ENCODE peak calls at places on chromosomes 6 and 20, in nine cellular contexts. One of them, this sample, is unnamed.

GRCh38 chr6:158031445-158032353 is 50.0 kb downstream of the SYNJ2 start:
- DNase-seq in ovary: no peak
- DNase-seq in activated CD4-positive, alpha-beta T cell treated with anti-CD3 and anti-CD28 coated beads for 48 hours: peak; percentile 31
- DNase-seq in stimulated activated CD8-positive, alpha-beta memory T cell treated with anti-CD3 and anti-CD28 coated beads, Interleukin-15, amount 100 ng/mL, for 4 hours: no peak
- DNase-seq in T-helper 2 cell treated with Interferon-gamma antibody and Interleukin-4, amounts not matched to agents 5 μg/mL and 100 μg/mL, for 36 hours: no peak
- DNase-seq in astrocyte of the spinal cord: peak; percentile 97
- DNase-seq in cardiac muscle cell: peak; percentile 69
- DNase-seq in GM10248: no peak
- DNase-seq in HS-27A: peak; percentile 94
- DNase-seq in this sample: no peak

GRCh38 chr20:12682613-12683012 is 326.2 kb upstream of the SPTLC3 start:
- DNase-seq in ovary: no peak
- DNase-seq in activated CD4-positive, alpha-beta T cell treated with anti-CD3 and anti-CD28 coated beads for 48 hours: no peak
- DNase-seq in stimulated activated CD8-positive, alpha-beta memory T cell treated with anti-CD3 and anti-CD28 coated beads, Interleukin-15, amount 100 ng/mL, for 4 hours: no peak
- DNase-seq in T-helper 2 cell treated with Interferon-gamma antibody and Interleukin-4, amounts not matched to agents 5 μg/mL and 100 μg/mL, for 36 hours: no peak
- DNase-seq in astrocyte of the spinal cord: no peak
- DNase-seq in cardiac muscle cell: no peak
- DNase-seq in GM10248: no peak
- DNase-seq in HS-27A: no peak
- DNase-seq in this sample: no peak

GRCh38 chr6:144340541-144341371 is 55.6 kb downstream of the UTRN start:
- DNase-seq in ovary: no peak
- DNase-seq in activated CD4-positive, alpha-beta T cell treated with anti-CD3 and anti-CD28 coated beads for 48 hours: no peak
- DNase-seq in stimulated activated CD8-positive, alpha-beta memory T cell treated with anti-CD3 and anti-CD28 coated beads, Interleukin-15, amount 100 ng/mL, for 4 hours: no peak
- DNase-seq in T-helper 2 cell treated with Interferon-gamma antibody and Interleukin-4, amounts not matched to agents 5 μg/mL and 100 μg/mL, for 36 hours: no peak
- DNase-seq in astrocyte of the spinal cord: no peak
- DNase-seq in cardiac muscle cell: peak; percentile 42
- DNase-seq in GM10248: no peak
- DNase-seq in HS-27A: no peak
- DNase-seq in this sample: no peak

GRCh38 chr6:21595951-21596378 is 2.4 kb downstream of the SOX4 start:
- DNase-seq in ovary: peak; percentile 56
- DNase-seq in activated CD4-positive, alpha-beta T cell treated with anti-CD3 and anti-CD28 coated beads for 48 hours: peak; percentile 7
- DNase-seq in stimulated activated CD8-positive, alpha-beta memory T cell treated with anti-CD3 and anti-CD28 coated beads, Interleukin-15, amount 100 ng/mL, for 4 hours: no peak
- DNase-seq in T-helper 2 cell treated with Interferon-gamma antibody and Interleukin-4, amounts not matched to agents 5 μg/mL and 100 μg/mL, for 36 hours: no peak
- DNase-seq in astrocyte of the spinal cord: no peak
- DNase-seq in cardiac muscle cell: no peak
- DNase-seq in GM10248: no peak
- DNase-seq in HS-27A: no peak
- DNase-seq in this sample: no peak

GRCh38 chr6:14035448-14035847 is 82.1 kb upstream of the CD83 start:
- DNase-seq in ovary: no peak
- DNase-seq in activated CD4-positive, alpha-beta T cell treated with anti-CD3 and anti-CD28 coated beads for 48 hours: no peak
- DNase-seq in stimulated activated CD8-positive, alpha-beta memory T cell treated with anti-CD3 and anti-CD28 coated beads, Interleukin-15, amount 100 ng/mL, for 4 hours: no peak
- DNase-seq in T-helper 2 cell treated with Interferon-gamma antibody and Interleukin-4, amounts not matched to agents 5 μg/mL and 100 μg/mL, for 36 hours: no peak
- DNase-seq in astrocyte of the spinal cord: peak; percentile 90
- DNase-seq in cardiac muscle cell: peak; percentile 92
- DNase-seq in GM10248: no peak
- DNase-seq in HS-27A: peak; percentile 96
- DNase-seq in this sample: no peak

GRCh38 chr6:15562954-15563353 is 99.9 kb downstream of the DTNBP1 start:
- DNase-seq in ovary: no peak
- DNase-seq in activated CD4-positive, alpha-beta T cell treated with anti-CD3 and anti-CD28 coated beads for 48 hours: no peak
- DNase-seq in stimulated activated CD8-positive, alpha-beta memory T cell treated with anti-CD3 and anti-CD28 coated beads, Interleukin-15, amount 100 ng/mL, for 4 hours: no peak
- DNase-seq in T-helper 2 cell treated with Interferon-gamma antibody and Interleukin-4, amounts not matched to agents 5 μg/mL and 100 μg/mL, for 36 hours: no peak
- DNase-seq in astrocyte of the spinal cord: no peak
- DNase-seq in cardiac muscle cell: no peak
- DNase-seq in GM10248: no peak
- DNase-seq in HS-27A: no peak
- DNase-seq in this sample: no peak

GRCh38 chr6:31922942-31923341 is 4.6 kb upstream of the C2 start:
- DNase-seq in ovary: no peak
- DNase-seq in activated CD4-positive, alpha-beta T cell treated with anti-CD3 and anti-CD28 coated beads for 48 hours: peak; percentile 48
- DNase-seq in stimulated activated CD8-positive, alpha-beta memory T cell treated with anti-CD3 and anti-CD28 coated beads, Interleukin-15, amount 100 ng/mL, for 4 hours: no peak
- DNase-seq in T-helper 2 cell treated with Interferon-gamma antibody and Interleukin-4, amounts not matched to agents 5 μg/mL and 100 μg/mL, for 36 hours: no peak
- DNase-seq in astrocyte of the spinal cord: no peak
- DNase-seq in cardiac muscle cell: peak; percentile 18
- DNase-seq in GM10248: no peak
- DNase-seq in HS-27A: no peak
- DNase-seq in this sample: no peak

GRCh38 chr6:75437451-75438185 is 56.0 kb downstream of the FILIP1 start:
- DNase-seq in ovary: no peak
- DNase-seq in activated CD4-positive, alpha-beta T cell treated with anti-CD3 and anti-CD28 coated beads for 48 hours: no peak
- DNase-seq in stimulated activated CD8-positive, alpha-beta memory T cell treated with anti-CD3 and anti-CD28 coated beads, Interleukin-15, amount 100 ng/mL, for 4 hours: no peak
- DNase-seq in T-helper 2 cell treated with Interferon-gamma antibody and Interleukin-4, amounts not matched to agents 5 μg/mL and 100 μg/mL, for 36 hours: no peak
- DNase-seq in astrocyte of the spinal cord: peak; percentile 49
- DNase-seq in cardiac muscle cell: peak; percentile 74
- DNase-seq in GM10248: no peak
- DNase-seq in HS-27A: no peak
- DNase-seq in this sample: no peak

GRCh38 chr6:110284877-110285276 is 73.3 kb downstream of the METTL24 start:
- DNase-seq in ovary: no peak
- DNase-seq in activated CD4-positive, alpha-beta T cell treated with anti-CD3 and anti-CD28 coated beads for 48 hours: no peak
- DNase-seq in stimulated activated CD8-positive, alpha-beta memory T cell treated with anti-CD3 and anti-CD28 coated beads, Interleukin-15, amount 100 ng/mL, for 4 hours: no peak
- DNase-seq in T-helper 2 cell treated with Interferon-gamma antibody and Interleukin-4, amounts not matched to agents 5 μg/mL and 100 μg/mL, for 36 hours: no peak
- DNase-seq in astrocyte of the spinal cord: no peak
- DNase-seq in cardiac muscle cell: no peak
- DNase-seq in GM10248: no peak
- DNase-seq in HS-27A: no peak
- DNase-seq in this sample: no peak

GRCh38 chr6:25012657-25013056 is 76.9 kb upstream of the RIPOR2 start:
- DNase-seq in ovary: no peak
- DNase-seq in activated CD4-positive, alpha-beta T cell treated with anti-CD3 and anti-CD28 coated beads for 48 hours: no peak
- DNase-seq in stimulated activated CD8-positive, alpha-beta memory T cell treated with anti-CD3 and anti-CD28 coated beads, Interleukin-15, amount 100 ng/mL, for 4 hours: no peak
- DNase-seq in T-helper 2 cell treated with Interferon-gamma antibody and Interleukin-4, amounts not matched to agents 5 μg/mL and 100 μg/mL, for 36 hours: no peak
- DNase-seq in astrocyte of the spinal cord: peak; percentile 64
- DNase-seq in cardiac muscle cell: peak; percentile 89
- DNase-seq in GM10248: no peak
- DNase-seq in HS-27A: peak; percentile 58
- DNase-seq in this sample: no peak

GRCh38 chr6:130322673-130323268 is 43.0 kb upstream of the TMEM200A start:
- DNase-seq in ovary: peak; percentile 37
- DNase-seq in activated CD4-positive, alpha-beta T cell treated with anti-CD3 and anti-CD28 coated beads for 48 hours: peak; percentile 56
- DNase-seq in stimulated activated CD8-positive, alpha-beta memory T cell treated with anti-CD3 and anti-CD28 coated beads, Interleukin-15, amount 100 ng/mL, for 4 hours: peak; percentile 15
- DNase-seq in T-helper 2 cell treated with Interferon-gamma antibody and Interleukin-4, amounts not matched to agents 5 μg/mL and 100 μg/mL, for 36 hours: peak; percentile 26
- DNase-seq in astrocyte of the spinal cord: peak; percentile 81
- DNase-seq in cardiac muscle cell: peak; percentile 84
- DNase-seq in GM10248: peak; percentile 31
- DNase-seq in HS-27A: no peak
- DNase-seq in this sample: no peak

GRCh38 chr6:36249010-36249409 is 20.9 kb upstream of the PNPLA1 start:
- DNase-seq in ovary: no peak
- DNase-seq in activated CD4-positive, alpha-beta T cell treated with anti-CD3 and anti-CD28 coated beads for 48 hours: no peak
- DNase-seq in stimulated activated CD8-positive, alpha-beta memory T cell treated with anti-CD3 and anti-CD28 coated beads, Interleukin-15, amount 100 ng/mL, for 4 hours: no peak
- DNase-seq in T-helper 2 cell treated with Interferon-gamma antibody and Interleukin-4, amounts not matched to agents 5 μg/mL and 100 μg/mL, for 36 hours: no peak
- DNase-seq in astrocyte of the spinal cord: peak; percentile 16
- DNase-seq in cardiac muscle cell: peak; percentile 75
- DNase-seq in GM10248: no peak
- DNase-seq in HS-27A: no peak
- DNase-seq in this sample: no peak

GRCh38 chr6:168507297-168507696 is 66.3 kb downstream of the SMOC2 start:
- DNase-seq in ovary: no peak
- DNase-seq in activated CD4-positive, alpha-beta T cell treated with anti-CD3 and anti-CD28 coated beads for 48 hours: no peak
- DNase-seq in stimulated activated CD8-positive, alpha-beta memory T cell treated with anti-CD3 and anti-CD28 coated beads, Interleukin-15, amount 100 ng/mL, for 4 hours: no peak
- DNase-seq in T-helper 2 cell treated with Interferon-gamma antibody and Interleukin-4, amounts not matched to agents 5 μg/mL and 100 μg/mL, for 36 hours: no peak
- DNase-seq in astrocyte of the spinal cord: no peak
- DNase-seq in cardiac muscle cell: no peak
- DNase-seq in GM10248: no peak
- DNase-seq in HS-27A: no peak
- DNase-seq in this sample: no peak

GRCh38 chr6:119533603-119534279 is 184.2 kb upstream of the MAN1A1 start:
- DNase-seq in ovary: no peak
- DNase-seq in activated CD4-positive, alpha-beta T cell treated with anti-CD3 and anti-CD28 coated beads for 48 hours: no peak
- DNase-seq in stimulated activated CD8-positive, alpha-beta memory T cell treated with anti-CD3 and anti-CD28 coated beads, Interleukin-15, amount 100 ng/mL, for 4 hours: no peak
- DNase-seq in T-helper 2 cell treated with Interferon-gamma antibody and Interleukin-4, amounts not matched to agents 5 μg/mL and 100 μg/mL, for 36 hours: no peak
- DNase-seq in astrocyte of the spinal cord: peak; percentile 63
- DNase-seq in cardiac muscle cell: peak; percentile 32
- DNase-seq in GM10248: peak; percentile 21
- DNase-seq in HS-27A: no peak
- DNase-seq in this sample: peak; percentile 61

GRCh38 chr6:158069800-158070195 is 88.1 kb downstream of the SYNJ2 start:
- DNase-seq in ovary: no peak
- DNase-seq in activated CD4-positive, alpha-beta T cell treated with anti-CD3 and anti-CD28 coated beads for 48 hours: no peak
- DNase-seq in stimulated activated CD8-positive, alpha-beta memory T cell treated with anti-CD3 and anti-CD28 coated beads, Interleukin-15, amount 100 ng/mL, for 4 hours: no peak
- DNase-seq in T-helper 2 cell treated with Interferon-gamma antibody and Interleukin-4, amounts not matched to agents 5 μg/mL and 100 μg/mL, for 36 hours: no peak
- DNase-seq in astrocyte of the spinal cord: peak; percentile 67
- DNase-seq in cardiac muscle cell: peak; percentile 53
- DNase-seq in GM10248: no peak
- DNase-seq in HS-27A: no peak
- DNase-seq in this sample: no peak

GRCh38 chr6:166143011-166143410 is 24.6 kb downstream of the TBXT start:
- DNase-seq in ovary: no peak
- DNase-seq in activated CD4-positive, alpha-beta T cell treated with anti-CD3 and anti-CD28 coated beads for 48 hours: no peak
- DNase-seq in stimulated activated CD8-positive, alpha-beta memory T cell treated with anti-CD3 and anti-CD28 coated beads, Interleukin-15, amount 100 ng/mL, for 4 hours: no peak
- DNase-seq in T-helper 2 cell treated with Interferon-gamma antibody and Interleukin-4, amounts not matched to agents 5 μg/mL and 100 μg/mL, for 36 hours: no peak
- DNase-seq in astrocyte of the spinal cord: no peak
- DNase-seq in cardiac muscle cell: peak; percentile 54
- DNase-seq in GM10248: no peak
- DNase-seq in HS-27A: no peak
- DNase-seq in this sample: no peak

GRCh38 chr20:57772349-57772964 is 62.6 kb upstream of the PMEPA1 start:
- DNase-seq in ovary: no peak
- DNase-seq in activated CD4-positive, alpha-beta T cell treated with anti-CD3 and anti-CD28 coated beads for 48 hours: peak; percentile 39
- DNase-seq in stimulated activated CD8-positive, alpha-beta memory T cell treated with anti-CD3 and anti-CD28 coated beads, Interleukin-15, amount 100 ng/mL, for 4 hours: no peak
- DNase-seq in T-helper 2 cell treated with Interferon-gamma antibody and Interleukin-4, amounts not matched to agents 5 μg/mL and 100 μg/mL, for 36 hours: peak; percentile 22
- DNase-seq in astrocyte of the spinal cord: peak; percentile 74
- DNase-seq in cardiac muscle cell: peak; percentile 58
- DNase-seq in GM10248: no peak
- DNase-seq in HS-27A: peak; percentile 29
- DNase-seq in this sample: peak; percentile 68

This sample was measured in epithelial cell of prostate.